ENCODE peak calls at places on chromosomes 2 and 18, in five cellular contexts. E is BJ, D is fibroblast of lung, R is pancreas, C is A673. L is an unnamed sample. For H3K27me3 and H3K36me3, the result is how much of the 10 kb centered on the place peaks cover.

GRCh38 chr2:45669109-45669508 is 17.6 kb downstream of the PRKCE start:
- DNase-seq in E (no peak), D (no peak), R (no peak), C (no peak), L (no peak)

GRCh38 chr2:29560566-29560965 is 360.8 kb downstream of the ALK start:
- DNase-seq in E (no peak), D (no peak), R (no peak), C (no peak), L (no peak)

GRCh38 chr2:164764996-164765395 is 76.6 kb downstream of the COBLL1 start:
- DNase-seq in E (no peak), D (peak), R (no peak), C (no peak), L (no peak)

GRCh38 chr2:149703281-149703680 is 115.7 kb upstream of the MMADHC start:
- DNase-seq in E (no peak), D (no peak), R (no peak), C (no peak), L (no peak)

GRCh38 chr2:160940699-160941098 is 219.5 kb upstream of the TANK start:
- DNase-seq in E (no peak), D (no peak), R (no peak), C (no peak), L (no peak)

GRCh38 chr2:26345284-26345553 is 724 bp upstream of the SELENOI start:
- DNase-seq in E (no peak), D (no peak), R (no peak), C (no peak), L (no peak)

GRCh38 chr18:32289480-32290075 is 99.7 kb downstream of the MEP1B start:
- DNase-seq in E (no peak), D (peak), R (no peak), C (peak), L (peak)

GRCh38 chr2:46845542-46846453 is 69.8 kb downstream of the MCFD2 start:
- DNase-seq in E (no peak), D (no peak), R (no peak), C (no peak), L (no peak)

GRCh38 chr18:3985664-3986063 is 469.4 kb downstream of the DLGAP1 start:
- DNase-seq in E (peak), D (peak), R (no peak), C (no peak), L (no peak)

GRCh38 chr2:199144036-199144435 is 313.7 kb downstream of the SATB2 start:
- DNase-seq in E (no peak), D (no peak), R (no peak), C (no peak), L (no peak)

GRCh38 chr2:196076778-196077568 is 8.3 kb upstream of the DNAH7 start:
- DNase-seq in E (no peak), D (no peak), R (no peak), C (no peak), L (no peak)

GRCh38 chr2:196073521-196073920 is 4.9 kb upstream of the DNAH7 start:
- DNase-seq in E (no peak), D (no peak), R (no peak), C (no peak), L (no peak)

GRCh38 chr2:196075196-196075595 is 6.6 kb upstream of the DNAH7 start:
- DNase-seq in E (no peak), D (no peak), R (no peak), C (no peak), L (no peak)

GRCh38 chr2:196077821-196078220 is 9.2 kb upstream of the DNAH7 start:
- DNase-seq in E (no peak), D (no peak), R (no peak), C (no peak), L (no peak)

DNA sequence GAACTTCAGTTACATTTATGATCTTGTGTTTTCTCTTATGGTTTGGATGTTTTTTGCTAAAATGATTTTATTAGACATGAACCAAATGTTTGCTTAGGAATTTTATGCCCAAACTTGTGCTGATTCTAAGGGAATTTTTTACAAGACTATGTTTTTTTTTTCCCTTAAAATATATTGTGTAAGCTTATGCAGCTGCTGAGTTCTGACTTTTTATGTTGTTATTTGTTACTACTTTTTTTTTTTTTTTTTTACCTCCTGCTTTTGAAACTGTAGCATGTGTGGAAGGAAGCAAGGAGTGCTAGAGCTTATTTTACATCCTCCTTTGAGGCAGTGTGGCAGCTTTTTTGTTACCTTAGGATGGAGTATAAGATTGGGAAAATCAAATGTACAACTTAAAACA is 6.0 kb upstream of the DNAH7 start:
- DNase-seq in E (no peak), D (no peak), R (no peak), C (no peak), L (no peak)
- H3K4me3 ChIP-seq in E (no peak), D (no peak), R (no peak), C (no peak), L (no peak)

DNA sequence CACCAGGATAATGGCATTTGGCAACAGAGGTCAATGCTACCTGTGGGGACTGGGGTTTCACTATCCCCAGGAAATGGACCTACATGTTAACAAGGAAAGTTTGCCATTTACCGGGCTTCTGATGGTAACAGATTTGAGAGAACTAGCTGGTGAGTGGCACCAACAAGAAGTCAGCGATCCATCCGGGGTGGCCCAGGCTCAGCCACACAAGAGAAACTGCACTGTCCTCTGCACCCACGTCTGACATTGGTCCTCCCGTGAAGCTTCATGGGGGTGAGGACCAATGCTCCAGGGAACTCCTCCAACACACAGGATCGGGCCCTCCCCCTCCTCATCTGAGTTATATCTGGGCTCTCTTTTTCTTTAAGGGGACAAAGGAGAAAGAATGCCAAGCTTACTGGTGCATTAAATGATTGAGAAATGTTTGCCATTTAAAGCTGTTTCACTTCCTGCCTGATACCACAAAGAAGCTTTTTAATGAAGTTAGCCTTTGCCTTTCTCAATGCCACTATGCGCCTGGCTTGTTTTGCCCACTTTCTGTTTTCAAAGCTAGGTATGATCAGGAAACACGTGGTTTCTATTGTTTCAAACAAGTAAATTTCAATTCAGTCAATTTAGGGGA is 204.2 kb upstream of the ID2 start:
- DNase-seq in E (no peak), D (no peak), R (peak), C (peak), L (no peak)
- H3K27me3 ChIP-seq in E (under half), D (under half), R (under half), C (under half), L (under half)

GRCh38 chr18:76431437-76432273 is 63.4 kb downstream of the ZNF516 start:
- DNase-seq in E (no peak), D (no peak), R (no peak), C (no peak), L (no peak)
- H3K36me3 ChIP-seq in E (under half), D (under half), R (under half), C (under half), L (under half)

DNA sequence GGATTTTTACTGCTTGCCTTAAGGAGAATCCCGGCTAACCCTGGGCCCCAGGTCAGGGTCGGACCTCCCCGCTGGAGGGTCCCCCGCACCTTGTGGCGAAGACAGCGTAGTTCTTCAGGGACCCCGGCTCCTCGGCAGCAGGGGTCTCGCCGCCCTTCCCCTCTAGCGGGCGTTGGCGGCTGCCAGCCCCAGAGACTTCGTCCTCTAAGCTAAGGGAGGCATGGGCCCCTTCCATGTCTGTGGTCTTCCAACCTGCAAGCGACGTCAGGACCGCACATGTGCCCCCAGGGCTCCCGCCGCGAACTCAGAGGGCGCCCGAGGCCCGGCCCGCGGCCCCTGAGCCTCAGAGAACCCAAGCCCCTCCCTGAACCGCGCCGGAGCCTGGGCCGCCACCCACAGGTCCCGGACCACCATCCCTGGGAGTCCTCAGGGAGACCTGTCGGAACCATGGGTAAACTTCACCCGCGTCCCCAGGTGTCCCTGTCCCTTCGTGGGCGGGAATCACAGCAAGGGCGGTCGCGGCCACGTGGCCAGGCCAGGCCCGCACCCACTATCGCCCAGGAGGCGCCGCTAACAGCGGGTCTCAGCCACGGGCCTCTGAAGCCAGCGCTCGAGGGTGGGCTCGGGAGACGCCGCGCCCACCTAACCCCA is 562 bp downstream of the ANKMY1 start:
- DNase-seq in E (no peak), D (no peak), R (peak), C (no peak), L (peak)
- H3K4me3 ChIP-seq in E (peak), D (peak), R (peak), C (peak), L (peak)

GRCh38 chr2:3741372-3741771 is 38.0 kb downstream of the DCDC2C start:
- DNase-seq in E (no peak), D (no peak), R (no peak), C (peak), L (no peak)
- H3K27me3 ChIP-seq in E (under half), D (under half), R (under half), C (under half), L (under half)

GRCh38 chr2:121731366-121731765 is 5.3 kb downstream of the NIFK start:
- DNase-seq in E (no peak), D (no peak), R (no peak), C (no peak), L (no peak)
- H3K36me3 ChIP-seq in E (under half), D (under half), R (under half), C (half or more), L (under half)

DNA sequence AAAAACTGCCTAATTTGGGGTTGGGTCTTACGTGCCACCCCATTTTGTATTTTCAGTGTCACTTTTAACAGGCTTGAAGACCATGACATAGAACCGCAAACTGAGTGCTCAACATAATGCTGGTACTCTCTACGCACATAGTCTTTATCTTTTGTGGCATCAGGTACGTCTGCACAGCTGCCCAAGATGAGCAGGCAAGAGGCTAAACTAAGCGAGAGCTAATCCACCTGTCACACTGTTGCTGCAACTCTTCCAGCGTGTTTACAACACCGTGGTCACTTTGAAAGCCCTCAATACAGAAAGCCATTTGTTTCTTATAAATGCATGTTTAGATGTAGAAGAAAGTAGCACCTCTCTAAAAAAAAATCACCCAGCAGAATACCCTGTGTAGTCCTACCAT is 270.0 kb upstream of the TCF4 start:
- DNase-seq in E (no peak), D (no peak), R (no peak), C (no peak), L (no peak)
- H3K4me3 ChIP-seq in E (no peak), D (no peak), R (no peak), C (peak), L (no peak)

DNA sequence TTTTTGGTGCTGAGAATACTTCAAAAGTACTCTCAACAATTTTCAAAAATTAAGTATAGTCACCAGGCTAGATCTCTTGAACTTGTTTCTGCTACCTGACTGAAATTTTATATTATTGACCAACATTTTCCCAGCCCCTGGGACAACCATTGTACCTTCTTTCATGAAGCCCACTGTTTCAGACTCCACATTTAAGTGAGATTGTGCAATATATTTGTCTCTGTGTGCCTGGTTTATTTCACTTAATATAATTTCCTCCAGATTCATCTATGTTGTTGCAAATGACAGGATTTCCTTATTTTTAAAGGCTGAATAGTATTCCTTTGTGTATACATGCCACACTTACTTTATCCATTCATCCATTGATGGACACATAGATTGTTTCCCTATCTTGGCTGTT is 354.2 kb upstream of the VRK2 start:
- DNase-seq in E (no peak), D (no peak), R (no peak), C (no peak), L (no peak)
- H3K27me3 ChIP-seq in E (under half), D (under half), R (under half), C (under half), L (under half)

GRCh38 chr2:218249686-218250085 is 11.1 kb upstream of the GPBAR1 start:
- DNase-seq in E (no peak), D (no peak), R (no peak), C (no peak), L (no peak)
- H3K36me3 ChIP-seq in E (under half), D (under half), R (under half), C (half or more), L (half or more)

GRCh38 chr2:229714080-229714735 is at the start of gene DNER:
- DNase-seq in E (no peak), D (no peak), R (peak), C (peak), L (peak)
- H3K4me3 ChIP-seq in E (peak), D (peak), R (peak), C (peak), L (peak)